ENCODE peak calls at places on chromosome 14, in five cellular contexts. One of them, this sample, is unnamed.
A peak's percentile ranks its signal among the peaks of the same experiment; 100 is the strongest.

GRCh38 chr14:68544150-68544892 is 248.5 kb downstream of the ZFP36L1 start:
- DNase-seq in GM06990: no peak
- DNase-seq in endothelial cell: no peak
- DNase-seq in transverse colon: peak; percentile 64
- DNase-seq in effector CD4-positive, alpha-beta T cell: no peak
- DNase-seq in this sample: no peak

GRCh38 chr14:99252940-99253868 is 18.8 kb downstream of the BCL11B start:
- DNase-seq in effector CD4-positive, alpha-beta T cell: peak; percentile 66
- DNase-seq in GM06990: no peak
- DNase-seq in transverse colon: no peak
- DNase-seq in endothelial cell: no peak
- DNase-seq in this sample: no peak

GRCh38 chr14:90546767-90547166 is 149.9 kb downstream of the CALM1 start:
- DNase-seq in effector CD4-positive, alpha-beta T cell: no peak
- DNase-seq in transverse colon: no peak
- DNase-seq in GM06990: no peak
- DNase-seq in endothelial cell: no peak
- DNase-seq in this sample: no peak

GRCh38 chr14:35401853-35402252 is 2.7 kb downstream of the NFKBIA start:
- DNase-seq in GM06990: no peak
- DNase-seq in endothelial cell: no peak
- DNase-seq in transverse colon: no peak
- DNase-seq in effector CD4-positive, alpha-beta T cell: no peak
- DNase-seq in this sample: no peak

GRCh38 chr14:48973136-48973535 is 613.0 kb downstream of the RPS29 start:
- DNase-seq in endothelial cell: no peak
- DNase-seq in GM06990: no peak
- DNase-seq in transverse colon: no peak
- DNase-seq in effector CD4-positive, alpha-beta T cell: no peak
- DNase-seq in this sample: no peak

GRCh38 chr14:95332641-95333040 is 12.9 kb upstream of the CLMN start:
- DNase-seq in endothelial cell: no peak
- DNase-seq in effector CD4-positive, alpha-beta T cell: no peak
- DNase-seq in transverse colon: peak; percentile 49
- DNase-seq in GM06990: no peak
- DNase-seq in this sample: no peak

GRCh38 chr14:54782803-54783659 is 119.6 kb downstream of the GCH1 start:
- DNase-seq in GM06990: peak; percentile 54
- DNase-seq in effector CD4-positive, alpha-beta T cell: no peak
- DNase-seq in transverse colon: peak; percentile 18
- DNase-seq in endothelial cell: peak; percentile 31
- DNase-seq in this sample: no peak

GRCh38 chr14:104109731-104110361 is 24.3 kb downstream of the ASPG start:
- DNase-seq in effector CD4-positive, alpha-beta T cell: no peak
- DNase-seq in GM06990: no peak
- DNase-seq in transverse colon: no peak
- DNase-seq in endothelial cell: no peak
- DNase-seq in this sample: no peak

GRCh38 chr14:69059658-69060648 is 80.9 kb upstream of the ACTN1 start:
- DNase-seq in effector CD4-positive, alpha-beta T cell: no peak
- DNase-seq in GM06990: no peak
- DNase-seq in endothelial cell: no peak
- DNase-seq in transverse colon: peak; percentile 40
- DNase-seq in this sample: no peak

GRCh38 chr14:98270201-98270600 is 1001.8 kb downstream of the BCL11B start:
- DNase-seq in effector CD4-positive, alpha-beta T cell: no peak
- DNase-seq in transverse colon: no peak
- DNase-seq in GM06990: no peak
- DNase-seq in endothelial cell: no peak
- DNase-seq in this sample: no peak

GRCh38 chr14:36791402-36791801 is 129.7 kb downstream of the PAX9 start:
- DNase-seq in GM06990: no peak
- DNase-seq in endothelial cell: no peak
- DNase-seq in transverse colon: no peak
- DNase-seq in effector CD4-positive, alpha-beta T cell: no peak
- DNase-seq in this sample: no peak